ENCODE peak calls at places on chromosome 18, in five cellular contexts. X is KBM-7; V is cardiac fibroblast; O is NCI-H1105 treated with DMSO at 0.1 percent for 48 hours; A is activated T-helper 2 cell treated with anti-CD3 and anti-CD28 coated beads, Interferon-gamma antibody, Interleukin-2, Interleukin-4, amounts not matched to agents 10 μg/mL and 5 μg/mL and 100 μg/mL, durations not matched to agents 14 hours and 24 hours and 36 hours. G is an unnamed sample.

GRCh38 chr18:27746241-27746640 is 430.7 kb downstream of the CDH2 start:
- DNase-seq in X (no peak), V (no peak), O (no peak), A (no peak), G (no peak)

GRCh38 chr18:75009296-75009695 is 199.6 kb downstream of the PTGR3 start:
- DNase-seq in X (no peak), V (no peak), O (no peak), A (no peak), G (no peak)

GRCh38 chr18:49020621-49021021 is 69.9 kb upstream of the SMAD7 start:
- DNase-seq in X (no peak), V (no peak), O (no peak), A (no peak), G (no peak)

GRCh38 chr18:9516437-9517064 is 41.2 kb downstream of the RALBP1 start:
- DNase-seq in X (peak), V (peak), O (peak), A (no peak), G (peak)

GRCh38 chr18:24656571-24656971 is 196.1 kb downstream of the HRH4 start:
- DNase-seq in X (no peak), V (no peak), O (peak), A (no peak), G (peak)

GRCh38 chr18:24553886-24554285 is 93.4 kb downstream of the HRH4 start:
- DNase-seq in X (no peak), V (no peak), O (no peak), A (no peak), G (no peak)

GRCh38 chr18:58263055-58263732 is 219.2 kb downstream of the NEDD4L start:
- DNase-seq in X (no peak), V (no peak), O (no peak), A (no peak), G (no peak)

GRCh38 chr18:10249270-10249669 is 205.2 kb upstream of the APCDD1 start:
- DNase-seq in X (no peak), V (no peak), O (no peak), A (no peak), G (no peak)

GRCh38 chr18:59927246-59927825 is 27.5 kb downstream of the PMAIP1 start:
- DNase-seq in X (peak), V (peak), O (no peak), A (no peak), G (no peak)

GRCh38 chr18:60892441-60892840 is 440.8 kb upstream of the CDH20 start:
- DNase-seq in X (no peak), V (peak), O (no peak), A (no peak), G (no peak)

GRCh38 chr18:11154983-11155759 is 5.8 kb upstream of the PIEZO2 start:
- DNase-seq in X (no peak), V (peak), O (no peak), A (no peak), G (no peak)

GRCh38 chr18:59498687-59499086 is 139.6 kb upstream of the LMAN1 start:
- DNase-seq in X (no peak), V (no peak), O (no peak), A (no peak), G (no peak)

GRCh38 chr18:51619283-51619682 is 421.8 kb upstream of the MEX3C start:
- DNase-seq in X (no peak), V (no peak), O (no peak), A (no peak), G (no peak)

GRCh38 chr18:67139899-67140298 is 376.6 kb downstream of the DSEL start:
- DNase-seq in X (no peak), V (no peak), O (no peak), A (no peak), G (no peak)

GRCh38 chr18:45169610-45170009 is 445.7 kb upstream of the SLC14A2 start:
- DNase-seq in X (no peak), V (peak), O (no peak), A (no peak), G (peak)

GRCh38 chr18:44651453-44651852 is 29.2 kb upstream of the SETBP1 start:
- DNase-seq in X (no peak), V (peak), O (no peak), A (no peak), G (no peak)

GRCh38 chr18:2412261-2412660 is 159.0 kb downstream of the METTL4 start:
- DNase-seq in X (no peak), V (no peak), O (no peak), A (no peak), G (no peak)

GRCh38 chr18:55588876-55589595 is 1.0 kb upstream of the TCF4 start:
- DNase-seq in X (no peak), V (no peak), O (peak), A (no peak), G (peak)

GRCh38 chr18:76441002-76441667 is 53.9 kb downstream of the ZNF516 start:
- DNase-seq in X (no peak), V (no peak), O (no peak), A (no peak), G (no peak)

GRCh38 chr18:57813245-57813644 is 10.1 kb upstream of the ATP8B1 start:
- DNase-seq in X (no peak), V (peak), O (no peak), A (no peak), G (no peak)

GRCh38 chr18:7918696-7919095 is 351.6 kb downstream of the PTPRM start:
- DNase-seq in X (no peak), V (no peak), O (no peak), A (no peak), G (no peak)

GRCh38 chr18:48641981-48642380 is 103.2 kb downstream of the CTIF start:
- DNase-seq in X (no peak), V (no peak), O (no peak), A (no peak), G (no peak)

G was measured in NB4.